ENCODE peak calls at places on chromosomes 6 and 20, in four cellular contexts. T, Q, D and P are unnamed samples. For H3K4me1, the result is how much of the 10 kb centered on the place peaks cover.

GRCh38 chr6:144893737-144894151 is 608.6 kb downstream of the UTRN start:
- DNase-seq in T (no peak), Q (no peak), D (no peak), P (no peak)

GRCh38 chr6:164396071-164397047 is 913.0 kb downstream of the C6orf118 start:
- DNase-seq in T (no peak), Q (no peak), D (no peak), P (no peak)

GRCh38 chr20:57671072-57671391 is 38.8 kb downstream of the PMEPA1 start:
- DNase-seq in T (no peak), Q (no peak), D (no peak), P (no peak)

GRCh38 chr6:13417954-13418353 is 69.4 kb downstream of the GFOD1 start:
- DNase-seq in T (no peak), Q (no peak), D (no peak), P (no peak)

GRCh38 chr6:43575105-43575771 is 600 bp downstream of the XPO5 start:
- DNase-seq in T (peak), Q (peak), D (peak), P (peak)

GRCh38 chr20:16261733-16262277 is 311.4 kb downstream of the KIF16B start:
- DNase-seq in T (no peak), Q (no peak), D (no peak), P (no peak)

GRCh38 chr20:10259166-10259565 is 40.5 kb downstream of the SNAP25 start:
- DNase-seq in T (no peak), Q (no peak), D (no peak), P (no peak)

GRCh38 chr6:137698636-137699035 is 168.4 kb upstream of the TNFAIP3 start:
- DNase-seq in T (no peak), Q (peak), D (no peak), P (peak)

GRCh38 chr6:17710331-17710730 is 3.6 kb upstream of the NUP153 start:
- DNase-seq in T (no peak), Q (no peak), D (no peak), P (no peak)

GRCh38 chr6:8108031-8108660 is 5.8 kb upstream of the EEF1E1 start:
- DNase-seq in T (no peak), Q (no peak), D (no peak), P (peak)

GRCh38 chr6:78476561-78476960 is 390.8 kb upstream of the IRAK1BP1 start:
- DNase-seq in T (no peak), Q (no peak), D (no peak), P (no peak)

GRCh38 chr20:58877374-58878360 is 25.2 kb downstream of the GNAS start:
- DNase-seq in T (no peak), Q (no peak), D (no peak), P (no peak)

GRCh38 chr6:69933239-69933638 is 66.9 kb downstream of the COL19A1 start:
- DNase-seq in T (no peak), Q (no peak), D (no peak), P (no peak)

DNA sequence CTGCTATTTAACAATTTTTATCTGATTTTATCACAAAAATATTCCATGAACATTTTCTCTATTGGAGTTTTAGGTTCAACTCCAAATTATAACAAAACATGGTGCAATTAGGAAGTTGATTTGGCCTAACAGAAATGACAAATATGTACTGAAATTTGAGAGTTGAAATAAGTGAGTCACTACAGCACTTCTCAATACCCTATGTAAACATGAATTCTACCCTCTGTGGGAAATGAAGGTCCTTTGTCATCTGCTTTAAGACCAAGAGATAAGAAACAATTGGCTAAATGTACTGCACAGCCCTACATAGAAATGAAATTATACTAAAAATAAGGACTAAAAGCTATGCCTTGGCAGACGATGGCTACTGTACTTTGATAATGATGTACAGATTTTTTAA is 86.2 kb upstream of the BEND6 start:
- DNase-seq in T (no peak), Q (no peak), D (no peak), P (no peak)
- H3K27ac ChIP-seq in T (no peak), Q (no peak), D (no peak), P (no peak)

GRCh38 chr20:45094201-45094600 is 6.7 kb downstream of the KCNS1 start:
- DNase-seq in T (no peak), Q (no peak), D (no peak), P (no peak)
- H3K4me1 ChIP-seq in T (under half), Q (under half), D (under half), P (under half)

GRCh38 chr20:266604-267562 is 9.4 kb downstream of the DEFB132 start:
- DNase-seq in T (peak), Q (peak), D (peak), P (peak)
- TF ChIP-seq EP300 in T (no peak), Q (no peak), D (no peak), P (no peak)

GRCh38 chr6:106884576-106884975 is 90.0 kb downstream of the CD24 start:
- DNase-seq in T (no peak), Q (no peak), D (no peak), P (no peak)

GRCh38 chr6:106882601-106883518 is 91.7 kb downstream of the CD24 start:
- DNase-seq in T (no peak), Q (peak), D (no peak), P (no peak)

GRCh38 chr6:106880952-106881351 is 93.6 kb downstream of the CD24 start:
- DNase-seq in T (no peak), Q (no peak), D (no peak), P (no peak)

GRCh38 chr6:106883808-106884262 is 90.7 kb downstream of the CD24 start:
- DNase-seq in T (no peak), Q (no peak), D (no peak), P (no peak)

DNA sequence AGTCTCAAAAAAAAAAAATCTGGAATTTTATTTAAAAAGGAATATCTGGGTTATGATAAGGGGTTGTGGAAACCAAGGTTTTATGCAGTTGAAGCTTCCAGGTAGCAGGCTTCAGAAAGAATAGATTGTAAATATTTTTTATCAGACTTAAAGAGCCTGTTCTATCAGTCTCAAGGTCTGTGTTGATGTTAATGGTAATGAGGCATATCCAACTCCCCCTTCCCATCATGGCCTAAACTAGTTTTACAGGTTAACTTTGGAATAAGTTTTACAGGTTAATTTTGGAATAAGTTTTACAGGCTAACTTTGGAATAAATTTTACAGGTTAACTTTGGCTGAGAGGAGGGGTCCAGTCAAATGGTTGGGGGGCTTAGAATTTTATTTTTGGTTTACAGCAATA is 92.4 kb downstream of the CD24 start:
- DNase-seq in T (no peak), Q (no peak), D (no peak), P (no peak)
- H3K27ac ChIP-seq in T (no peak), Q (peak), D (no peak), P (no peak)

GRCh38 chr6:4906942-4907300 is 96.9 kb downstream of the RPP40 start:
- DNase-seq in T (no peak), Q (no peak), D (no peak), P (peak)
- H3K4me1 ChIP-seq in T (under half), Q (half or more), D (under half), P (under half)

DNA sequence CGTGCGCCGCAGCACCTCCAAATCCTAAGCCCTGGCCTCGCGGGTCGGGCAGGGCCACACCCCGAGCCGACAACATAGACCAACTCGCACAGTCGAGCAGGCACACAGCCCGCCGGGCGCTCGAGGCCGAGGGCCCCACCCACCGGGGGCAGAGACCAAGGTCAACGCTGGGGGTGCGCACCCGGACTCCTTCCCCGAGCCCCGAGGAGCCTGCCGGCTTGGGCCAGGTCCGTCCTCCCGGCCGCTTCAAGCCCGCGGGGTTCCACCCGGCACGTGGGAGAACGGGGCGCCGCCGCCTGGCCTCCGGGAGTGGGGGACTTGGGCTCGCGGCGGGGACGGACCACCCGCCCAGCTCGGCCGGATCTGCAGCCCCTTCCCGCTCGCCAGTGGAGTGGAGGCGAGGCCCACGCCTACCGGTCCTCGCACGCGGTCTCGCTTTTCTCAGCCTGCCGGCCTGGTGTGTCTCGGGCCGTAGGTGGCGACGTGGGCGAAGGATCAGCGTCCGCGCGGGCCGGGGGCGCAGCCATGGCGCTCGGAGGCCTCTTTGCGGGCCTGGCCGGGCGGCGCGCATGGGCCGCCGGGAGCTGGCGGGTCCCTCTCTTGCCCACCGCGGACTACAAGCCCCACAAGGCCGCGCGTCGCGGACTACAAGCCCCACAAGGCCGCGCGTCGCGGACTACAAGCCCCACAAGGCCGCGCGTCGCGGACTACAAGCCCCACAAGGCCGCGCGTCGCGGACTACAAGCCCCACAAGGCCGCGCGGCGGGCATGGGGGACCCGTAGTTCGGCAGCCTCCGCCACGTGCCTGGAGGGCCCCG is at the start of gene UCKL1:
- DNase-seq in T (peak), Q (peak), D (peak), P (no peak)
- TF ChIP-seq EP300 in T (no peak), Q (no peak), D (no peak), P (no peak)

GRCh38 chr6:57195457-57195856 is 23.3 kb downstream of the BAG2 start:
- DNase-seq in T (no peak), Q (no peak), D (no peak), P (no peak)

GRCh38 chr6:57193177-57193576 is 21.1 kb downstream of the BAG2 start:
- DNase-seq in T (no peak), Q (no peak), D (no peak), P (no peak)

GRCh38 chr6:57198926-57199636 is 23.0 kb downstream of the RAB23 start:
- DNase-seq in T (no peak), Q (peak), D (no peak), P (no peak)
- H3K27ac ChIP-seq in T (no peak), Q (peak), D (no peak), P (peak)

GRCh38 chr20:49984426-49985153 is 1.8 kb downstream of the SNAI1 start:
- DNase-seq in T (no peak), Q (no peak), D (no peak), P (no peak)

GRCh38 chr20:49986049-49986448 is 3.3 kb downstream of the SNAI1 start:
- DNase-seq in T (no peak), Q (no peak), D (no peak), P (no peak)

GRCh38 chr20:49985157-49985556 is 2.4 kb downstream of the SNAI1 start:
- DNase-seq in T (no peak), Q (no peak), D (no peak), P (no peak)

GRCh38 chr20:49987015-49987867 is 4.5 kb downstream of the SNAI1 start:
- DNase-seq in T (no peak), Q (no peak), D (no peak), P (no peak)

GRCh38 chr20:49985617-49986016 is 2.8 kb downstream of the SNAI1 start:
- DNase-seq in T (no peak), Q (no peak), D (no peak), P (no peak)
- H3K4me1 ChIP-seq in T (half or more), Q (half or more), D (under half), P (half or more)

GRCh38 chr6:20404641-20405032 is 3.0 kb downstream of the E2F3 start:
- DNase-seq in T (no peak), Q (peak), D (no peak), P (no peak)
- TF ChIP-seq EP300 in T (no peak), Q (no peak), D (no peak), P (no peak)

GRCh38 chr20:61251529-61252393 is at the start of gene CDH4:
- DNase-seq in T (no peak), Q (no peak), D (no peak), P (no peak)
- H3K27ac ChIP-seq in T (no peak), Q (no peak), D (no peak), P (no peak)